ENCODE peak calls at places on chromosomes 5 and 9, in ten cellular contexts. One of them, this sample, is unnamed.

GRCh38 chr9:21555911-21556310 is 73.8 kb upstream of the IFNE start:
- DNase-seq in neuronal stem cell: no peak
- DNase-seq in NCI-H1105 treated with DMSO at 0.1 percent for 48 hours: no peak
- DNase-seq in NCI-H2081: no peak
- DNase-seq in CD8-positive, alpha-beta memory T cell: no peak
- DNase-seq in adrenal gland: no peak
- DNase-seq in GM18507: no peak
- DNase-seq in stimulated activated CD4-positive, alpha-beta T cell treated with anti-CD3 and anti-CD28 coated beads, Interleukin-2, amount 100 ng/mL, for 48 hours: no peak
- DNase-seq in H7: no peak
- DNase-seq in CD4-positive, CD25-positive, alpha-beta regulatory T cell: no peak
- DNase-seq in this sample: no peak

GRCh38 chr5:135138116-135138850 is 104.3 kb upstream of the PITX1 start:
- DNase-seq in neuronal stem cell: no peak
- DNase-seq in stimulated activated CD4-positive, alpha-beta T cell treated with anti-CD3 and anti-CD28 coated beads, Interleukin-2, amount 100 ng/mL, for 48 hours: no peak
- DNase-seq in CD4-positive, CD25-positive, alpha-beta regulatory T cell: no peak
- DNase-seq in NCI-H2081: no peak
- DNase-seq in GM18507: no peak
- DNase-seq in CD8-positive, alpha-beta memory T cell: no peak
- DNase-seq in adrenal gland: no peak
- DNase-seq in NCI-H1105 treated with DMSO at 0.1 percent for 48 hours: no peak
- DNase-seq in H7: no peak
- DNase-seq in this sample: no peak

GRCh38 chr9:4946937-4947336 is 38.1 kb upstream of the JAK2 start:
- DNase-seq in NCI-H2081: no peak
- DNase-seq in H7: no peak
- DNase-seq in neuronal stem cell: no peak
- DNase-seq in NCI-H1105 treated with DMSO at 0.1 percent for 48 hours: no peak
- DNase-seq in CD8-positive, alpha-beta memory T cell: no peak
- DNase-seq in adrenal gland: no peak
- DNase-seq in GM18507: no peak
- DNase-seq in stimulated activated CD4-positive, alpha-beta T cell treated with anti-CD3 and anti-CD28 coated beads, Interleukin-2, amount 100 ng/mL, for 48 hours: no peak
- DNase-seq in CD4-positive, CD25-positive, alpha-beta regulatory T cell: no peak
- DNase-seq in this sample: no peak

GRCh38 chr5:80600943-80601693 is 31.0 kb upstream of the ANKRD34B start:
- DNase-seq in adrenal gland: no peak
- DNase-seq in NCI-H1105 treated with DMSO at 0.1 percent for 48 hours: no peak
- DNase-seq in stimulated activated CD4-positive, alpha-beta T cell treated with anti-CD3 and anti-CD28 coated beads, Interleukin-2, amount 100 ng/mL, for 48 hours: no peak
- DNase-seq in CD8-positive, alpha-beta memory T cell: no peak
- DNase-seq in CD4-positive, CD25-positive, alpha-beta regulatory T cell: no peak
- DNase-seq in H7: no peak
- DNase-seq in GM18507: no peak
- DNase-seq in neuronal stem cell: no peak
- DNase-seq in NCI-H2081: no peak
- DNase-seq in this sample: no peak

GRCh38 chr5:128984480-128984879 is 19.2 kb downstream of the SLC27A6 start:
- DNase-seq in adrenal gland: no peak
- DNase-seq in GM18507: no peak
- DNase-seq in NCI-H1105 treated with DMSO at 0.1 percent for 48 hours: no peak
- DNase-seq in stimulated activated CD4-positive, alpha-beta T cell treated with anti-CD3 and anti-CD28 coated beads, Interleukin-2, amount 100 ng/mL, for 48 hours: no peak
- DNase-seq in CD4-positive, CD25-positive, alpha-beta regulatory T cell: no peak
- DNase-seq in CD8-positive, alpha-beta memory T cell: no peak
- DNase-seq in H7: peak; percentile 10
- DNase-seq in NCI-H2081: no peak
- DNase-seq in neuronal stem cell: no peak
- DNase-seq in this sample: no peak

GRCh38 chr5:2253063-2253653 is 370.4 kb upstream of the IRX4 start:
- DNase-seq in GM18507: no peak
- DNase-seq in adrenal gland: no peak
- DNase-seq in neuronal stem cell: no peak
- DNase-seq in CD4-positive, CD25-positive, alpha-beta regulatory T cell: no peak
- DNase-seq in CD8-positive, alpha-beta memory T cell: no peak
- DNase-seq in NCI-H2081: no peak
- DNase-seq in H7: no peak
- DNase-seq in NCI-H1105 treated with DMSO at 0.1 percent for 48 hours: no peak
- DNase-seq in stimulated activated CD4-positive, alpha-beta T cell treated with anti-CD3 and anti-CD28 coated beads, Interleukin-2, amount 100 ng/mL, for 48 hours: no peak
- DNase-seq in this sample: no peak

GRCh38 chr9:82254646-82255367 is 266.2 kb downstream of the SPATA31D1 start:
- DNase-seq in NCI-H1105 treated with DMSO at 0.1 percent for 48 hours: no peak
- DNase-seq in NCI-H2081: no peak
- DNase-seq in GM18507: no peak
- DNase-seq in CD4-positive, CD25-positive, alpha-beta regulatory T cell: no peak
- DNase-seq in neuronal stem cell: no peak
- DNase-seq in CD8-positive, alpha-beta memory T cell: no peak
- DNase-seq in H7: no peak
- DNase-seq in adrenal gland: no peak
- DNase-seq in stimulated activated CD4-positive, alpha-beta T cell treated with anti-CD3 and anti-CD28 coated beads, Interleukin-2, amount 100 ng/mL, for 48 hours: no peak
- DNase-seq in this sample: no peak

GRCh38 chr9:109031241-109031640 is 17.9 kb upstream of the CTNNAL1 start:
- DNase-seq in GM18507: no peak
- DNase-seq in stimulated activated CD4-positive, alpha-beta T cell treated with anti-CD3 and anti-CD28 coated beads, Interleukin-2, amount 100 ng/mL, for 48 hours: no peak
- DNase-seq in neuronal stem cell: no peak
- DNase-seq in CD4-positive, CD25-positive, alpha-beta regulatory T cell: no peak
- DNase-seq in CD8-positive, alpha-beta memory T cell: no peak
- DNase-seq in NCI-H2081: no peak
- DNase-seq in NCI-H1105 treated with DMSO at 0.1 percent for 48 hours: no peak
- DNase-seq in adrenal gland: no peak
- DNase-seq in H7: no peak
- DNase-seq in this sample: no peak

GRCh38 chr5:14064841-14065240 is 78.3 kb upstream of the TRIO start:
- DNase-seq in NCI-H1105 treated with DMSO at 0.1 percent for 48 hours: no peak
- DNase-seq in neuronal stem cell: no peak
- DNase-seq in NCI-H2081: no peak
- DNase-seq in adrenal gland: no peak
- DNase-seq in GM18507: no peak
- DNase-seq in CD4-positive, CD25-positive, alpha-beta regulatory T cell: no peak
- DNase-seq in CD8-positive, alpha-beta memory T cell: no peak
- DNase-seq in H7: no peak
- DNase-seq in stimulated activated CD4-positive, alpha-beta T cell treated with anti-CD3 and anti-CD28 coated beads, Interleukin-2, amount 100 ng/mL, for 48 hours: no peak
- DNase-seq in this sample: no peak

GRCh38 chr5:110940136-110940535 is 131.4 kb upstream of the TSLP start:
- DNase-seq in adrenal gland: no peak
- DNase-seq in CD8-positive, alpha-beta memory T cell: no peak
- DNase-seq in stimulated activated CD4-positive, alpha-beta T cell treated with anti-CD3 and anti-CD28 coated beads, Interleukin-2, amount 100 ng/mL, for 48 hours: no peak
- DNase-seq in NCI-H1105 treated with DMSO at 0.1 percent for 48 hours: no peak
- DNase-seq in H7: no peak
- DNase-seq in CD4-positive, CD25-positive, alpha-beta regulatory T cell: no peak
- DNase-seq in GM18507: no peak
- DNase-seq in NCI-H2081: no peak
- DNase-seq in neuronal stem cell: no peak
- DNase-seq in this sample: no peak

GRCh38 chr5:149838881-149839739 is 105.5 kb downstream of the PDE6A start:
- DNase-seq in stimulated activated CD4-positive, alpha-beta T cell treated with anti-CD3 and anti-CD28 coated beads, Interleukin-2, amount 100 ng/mL, for 48 hours: no peak
- DNase-seq in NCI-H1105 treated with DMSO at 0.1 percent for 48 hours: no peak
- DNase-seq in NCI-H2081: no peak
- DNase-seq in adrenal gland: peak; percentile 83
- DNase-seq in H7: no peak
- DNase-seq in CD8-positive, alpha-beta memory T cell: no peak
- DNase-seq in GM18507: no peak
- DNase-seq in CD4-positive, CD25-positive, alpha-beta regulatory T cell: no peak
- DNase-seq in neuronal stem cell: no peak
- DNase-seq in this sample: no peak

GRCh38 chr5:150358261-150359095 is 981 bp downstream of the TCOF1 start:
- DNase-seq in H7: no peak
- DNase-seq in neuronal stem cell: no peak
- DNase-seq in NCI-H2081: no peak
- DNase-seq in GM18507: no peak
- DNase-seq in CD8-positive, alpha-beta memory T cell: no peak
- DNase-seq in NCI-H1105 treated with DMSO at 0.1 percent for 48 hours: no peak
- DNase-seq in CD4-positive, CD25-positive, alpha-beta regulatory T cell: no peak
- DNase-seq in adrenal gland: no peak
- DNase-seq in stimulated activated CD4-positive, alpha-beta T cell treated with anti-CD3 and anti-CD28 coated beads, Interleukin-2, amount 100 ng/mL, for 48 hours: no peak
- DNase-seq in this sample: peak; percentile 15

GRCh38 chr9:99181621-99182020 is 40.1 kb downstream of the ALG2 start:
- DNase-seq in neuronal stem cell: no peak
- DNase-seq in GM18507: no peak
- DNase-seq in stimulated activated CD4-positive, alpha-beta T cell treated with anti-CD3 and anti-CD28 coated beads, Interleukin-2, amount 100 ng/mL, for 48 hours: no peak
- DNase-seq in adrenal gland: no peak
- DNase-seq in NCI-H1105 treated with DMSO at 0.1 percent for 48 hours: no peak
- DNase-seq in H7: no peak
- DNase-seq in CD8-positive, alpha-beta memory T cell: no peak
- DNase-seq in CD4-positive, CD25-positive, alpha-beta regulatory T cell: no peak
- DNase-seq in NCI-H2081: no peak
- DNase-seq in this sample: no peak

GRCh38 chr9:69149321-69149807 is 24.7 kb upstream of the TJP2 start:
- DNase-seq in adrenal gland: no peak
- DNase-seq in CD8-positive, alpha-beta memory T cell: no peak
- DNase-seq in NCI-H2081: peak; percentile 57
- DNase-seq in CD4-positive, CD25-positive, alpha-beta regulatory T cell: no peak
- DNase-seq in NCI-H1105 treated with DMSO at 0.1 percent for 48 hours: no peak
- DNase-seq in H7: no peak
- DNase-seq in neuronal stem cell: no peak
- DNase-seq in GM18507: no peak
- DNase-seq in stimulated activated CD4-positive, alpha-beta T cell treated with anti-CD3 and anti-CD28 coated beads, Interleukin-2, amount 100 ng/mL, for 48 hours: no peak
- DNase-seq in this sample: peak; percentile 88

GRCh38 chr9:93592389-93593021 is 16.1 kb downstream of the PHF2 start:
- DNase-seq in CD4-positive, CD25-positive, alpha-beta regulatory T cell: no peak
- DNase-seq in NCI-H2081: peak; percentile 27
- DNase-seq in stimulated activated CD4-positive, alpha-beta T cell treated with anti-CD3 and anti-CD28 coated beads, Interleukin-2, amount 100 ng/mL, for 48 hours: no peak
- DNase-seq in H7: peak; percentile 83
- DNase-seq in NCI-H1105 treated with DMSO at 0.1 percent for 48 hours: no peak
- DNase-seq in CD8-positive, alpha-beta memory T cell: no peak
- DNase-seq in adrenal gland: no peak
- DNase-seq in neuronal stem cell: no peak
- DNase-seq in GM18507: no peak
- DNase-seq in this sample: no peak

GRCh38 chr5:79795764-79796398 is 106.2 kb downstream of the CMYA5 start:
- DNase-seq in CD4-positive, CD25-positive, alpha-beta regulatory T cell: no peak
- DNase-seq in stimulated activated CD4-positive, alpha-beta T cell treated with anti-CD3 and anti-CD28 coated beads, Interleukin-2, amount 100 ng/mL, for 48 hours: no peak
- DNase-seq in H7: no peak
- DNase-seq in CD8-positive, alpha-beta memory T cell: no peak
- DNase-seq in neuronal stem cell: no peak
- DNase-seq in NCI-H2081: no peak
- DNase-seq in GM18507: no peak
- DNase-seq in NCI-H1105 treated with DMSO at 0.1 percent for 48 hours: no peak
- DNase-seq in adrenal gland: no peak
- DNase-seq in this sample: peak; percentile 66

GRCh38 chr5:149497357-149497756 is 53.9 kb downstream of the CSNK1A1 start:
- DNase-seq in NCI-H1105 treated with DMSO at 0.1 percent for 48 hours: no peak
- DNase-seq in CD8-positive, alpha-beta memory T cell: no peak
- DNase-seq in stimulated activated CD4-positive, alpha-beta T cell treated with anti-CD3 and anti-CD28 coated beads, Interleukin-2, amount 100 ng/mL, for 48 hours: no peak
- DNase-seq in neuronal stem cell: no peak
- DNase-seq in H7: no peak
- DNase-seq in adrenal gland: no peak
- DNase-seq in NCI-H2081: no peak
- DNase-seq in CD4-positive, CD25-positive, alpha-beta regulatory T cell: no peak
- DNase-seq in GM18507: no peak
- DNase-seq in this sample: peak; percentile 93

GRCh38 chr9:37372839-37373238 is 49.7 kb upstream of the GRHPR start:
- DNase-seq in adrenal gland: no peak
- DNase-seq in GM18507: no peak
- DNase-seq in CD8-positive, alpha-beta memory T cell: no peak
- DNase-seq in stimulated activated CD4-positive, alpha-beta T cell treated with anti-CD3 and anti-CD28 coated beads, Interleukin-2, amount 100 ng/mL, for 48 hours: no peak
- DNase-seq in neuronal stem cell: no peak
- DNase-seq in CD4-positive, CD25-positive, alpha-beta regulatory T cell: no peak
- DNase-seq in H7: no peak
- DNase-seq in NCI-H2081: no peak
- DNase-seq in NCI-H1105 treated with DMSO at 0.1 percent for 48 hours: no peak
- DNase-seq in this sample: no peak

GRCh38 chr5:79742549-79743136 is 53.0 kb downstream of the CMYA5 start:
- DNase-seq in CD8-positive, alpha-beta memory T cell: no peak
- DNase-seq in NCI-H1105 treated with DMSO at 0.1 percent for 48 hours: no peak
- DNase-seq in stimulated activated CD4-positive, alpha-beta T cell treated with anti-CD3 and anti-CD28 coated beads, Interleukin-2, amount 100 ng/mL, for 48 hours: no peak
- DNase-seq in CD4-positive, CD25-positive, alpha-beta regulatory T cell: no peak
- DNase-seq in NCI-H2081: no peak
- DNase-seq in H7: no peak
- DNase-seq in GM18507: no peak
- DNase-seq in adrenal gland: no peak
- DNase-seq in neuronal stem cell: no peak
- DNase-seq in this sample: no peak

This sample was measured in cardiac muscle cell.